ENCODE peak calls at places on chromosome 17, in four cellular contexts. E is OCI-LY7, T is AG09319, U is psoas muscle. D is an unnamed sample.
A peak's percentile ranks its signal among the peaks of the same experiment; 100 is the strongest.

GRCh38 chr17:78645421-78646295 is 68.5 kb upstream of the DNAH17 start:
- DNase-seq in U (peak; percentile 72), T (no peak), E (peak; percentile 77), D (peak; percentile 78)

GRCh38 chr17:39261286-39261685 is 35.5 kb upstream of the STAC2 start:
- DNase-seq in E (peak; percentile 45), T (no peak), U (no peak), D (peak; percentile 66)

GRCh38 chr17:39231091-39231561 is 5.4 kb upstream of the STAC2 start:
- DNase-seq in E (no peak), T (no peak), U (no peak), D (no peak)

GRCh38 chr17:46841561-46842379 is 9.6 kb upstream of the WNT9B start:
- DNase-seq in E (no peak), U (no peak), T (no peak), D (peak; percentile 37)

GRCh38 chr17:15377200-15377599 is 35.8 kb upstream of the TEKT3 start:
- DNase-seq in T (no peak), E (no peak), U (no peak), D (no peak)

GRCh38 chr17:8185580-8186445 is 4.2 kb downstream of the BORCS6 start:
- DNase-seq in T (no peak), E (peak; percentile 80), U (peak; percentile 86), D (peak; percentile 92)

GRCh38 chr17:50356892-50357510 is 11.1 kb downstream of the XYLT2 start:
- DNase-seq in E (no peak), U (no peak), T (no peak), D (no peak)

GRCh38 chr17:36092228-36092627 is 2.3 kb upstream of the CCL3 start:
- DNase-seq in E (no peak), T (no peak), U (no peak), D (peak; percentile 77)

GRCh38 chr17:6796887-6797490 is 21.0 kb downstream of the FBXO39 start:
- DNase-seq in U (no peak), T (no peak), E (no peak), D (no peak)

GRCh38 chr17:8004899-8005298 is 2.5 kb downstream of the GUCY2D start:
- DNase-seq in E (no peak), T (no peak), U (no peak), D (no peak)

GRCh38 chr17:50813583-50813982 is 21.8 kb upstream of the WFIKKN2 start:
- DNase-seq in E (no peak), T (no peak), U (no peak), D (no peak)

GRCh38 chr17:77686903-77687302 is 271.6 kb upstream of the TNRC6C start:
- DNase-seq in E (no peak), T (no peak), U (no peak), D (no peak)

GRCh38 chr17:57566724-57567123 is 178.4 kb downstream of the CCDC182 start:
- DNase-seq in U (no peak), T (no peak), E (no peak), D (no peak)

GRCh38 chr17:78111727-78112507 is 16.6 kb downstream of the TMC6 start:
- DNase-seq in T (no peak), E (no peak), U (no peak), D (no peak)

GRCh38 chr17:1186923-1187771 is 7.4 kb upstream of the ABR start:
- DNase-seq in U (peak; percentile 87), T (peak; percentile 71), E (peak; percentile 80), D (peak; percentile 77)

GRCh38 chr17:9612016-9612415 is 33.3 kb upstream of the USP43 start:
- DNase-seq in U (no peak), T (no peak), E (no peak), D (no peak)

GRCh38 chr17:66123163-66123562 is 68.8 kb downstream of the CEP112 start:
- DNase-seq in E (no peak), U (no peak), T (no peak), D (no peak)

GRCh38 chr17:50346313-50347086 is 574 bp downstream of the XYLT2 start:
- DNase-seq in U (peak; percentile 52), T (no peak), E (no peak), D (peak; percentile 69)

GRCh38 chr17:6666077-6666521 is 14.5 kb downstream of the C17orf100 start:
- DNase-seq in U (peak; percentile 61), T (peak; percentile 63), E (peak; percentile 61), D (peak; percentile 63)

GRCh38 chr17:48612854-48613691 is 2.0 kb downstream of the HOXB8 start:
- DNase-seq in U (peak; percentile 55), E (peak; percentile 57), T (no peak), D (peak; percentile 64)

GRCh38 chr17:41481051-41481450 is at the start of gene KRT35:
- DNase-seq in U (no peak), E (no peak), T (no peak), D (no peak)

GRCh38 chr17:74446551-74447500 is 14.9 kb downstream of the GPRC5C start:
- DNase-seq in T (no peak), U (peak; percentile 88), E (no peak), D (peak; percentile 64)

GRCh38 chr17:58277107-58277506 is 3.6 kb downstream of the MPO start:
- DNase-seq in U (no peak), E (peak; percentile 46), T (no peak), D (peak; percentile 36)

GRCh38 chr17:66420961-66421371 is 118.6 kb downstream of the PRKCA start:
- DNase-seq in U (no peak), T (peak; percentile 68), E (no peak), D (peak; percentile 23)

GRCh38 chr17:4412933-4413831 is 20.6 kb upstream of the SPNS3 start:
- DNase-seq in T (peak; percentile 77), U (peak; percentile 93), E (peak; percentile 94), D (peak; percentile 95)

GRCh38 chr17:59848778-59849177 is 44.0 kb downstream of the TUBD1 start:
- DNase-seq in U (peak; percentile 72), E (no peak), T (peak; percentile 63), D (peak; percentile 74)

GRCh38 chr17:79746955-79747507 is 16.3 kb downstream of the ENPP7 start:
- DNase-seq in T (no peak), E (no peak), U (no peak), D (no peak)

GRCh38 chr17:8120520-8121443 is 2.5 kb upstream of the ALOXE3 start:
- DNase-seq in E (peak; percentile 81), T (no peak), U (no peak), D (peak; percentile 86)

GRCh38 chr17:62876664-62877411 is 68.7 kb upstream of the MARCHF10 start:
- DNase-seq in T (no peak), U (no peak), E (no peak), D (no peak)

GRCh38 chr17:39952665-39953470 is 9.9 kb upstream of the GSDMA start:
- DNase-seq in U (peak; percentile 98), E (peak; percentile 92), T (peak; percentile 89), D (peak; percentile 94)

GRCh38 chr17:76368545-76368944 is 14.8 kb upstream of the PRPSAP1 start:
- DNase-seq in U (no peak), T (no peak), E (no peak), D (no peak)

GRCh38 chr17:76366247-76366646 is 12.5 kb upstream of the PRPSAP1 start:
- DNase-seq in E (no peak), T (no peak), U (no peak), D (no peak)

GRCh38 chr17:76367647-76368046 is 13.9 kb upstream of the PRPSAP1 start:
- DNase-seq in U (no peak), T (no peak), E (no peak), D (no peak)

GRCh38 chr17:76363107-76363801 is 9.5 kb upstream of the PRPSAP1 start:
- DNase-seq in E (peak; percentile 20), T (no peak), U (no peak), D (no peak)

GRCh38 chr17:76365256-76365903 is 11.7 kb upstream of the PRPSAP1 start:
- DNase-seq in E (peak; percentile 38), T (no peak), U (no peak), D (no peak)
- TF ChIP-seq CTCF in E (peak; percentile 75), T (peak; percentile 40), U (no peak), D (no peak)

GRCh38 chr17:43665387-43666101 is 3.8 kb upstream of the MEOX1 start:
- DNase-seq in E (no peak), T (no peak), U (peak; percentile 50), D (no peak)
- TF ChIP-seq CTCF in E (no peak), T (no peak), U (no peak), D (no peak)

GRCh38 chr17:75940727-75941441 is at the start of gene FBF1:
- DNase-seq in E (peak; percentile 95), U (peak; percentile 95), T (peak; percentile 82), D (peak; percentile 93)
- TF ChIP-seq CTCF in E (peak; percentile 40), U (no peak), T (no peak), D (no peak)

DNA sequence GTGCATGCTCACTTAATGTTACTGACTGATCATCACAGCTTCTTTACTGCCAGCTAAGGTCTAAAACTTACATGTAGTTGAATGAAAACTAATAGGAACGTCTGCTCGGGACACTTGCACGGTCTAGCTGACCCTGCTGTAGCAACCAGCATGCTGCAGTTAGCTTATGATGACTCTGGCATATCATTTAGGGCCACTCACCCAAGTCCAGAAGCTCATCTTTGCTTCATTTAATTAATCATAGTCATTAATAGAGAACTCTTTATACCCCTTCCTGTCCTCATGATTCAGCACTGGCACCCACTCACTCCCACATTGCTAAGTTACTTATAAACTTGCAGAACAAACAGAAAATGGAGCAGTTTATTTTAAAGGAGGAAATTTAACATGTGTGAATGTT is 136.3 kb downstream of the NLK start:
- DNase-seq in T (no peak), U (no peak), E (no peak), D (no peak)
- TF ChIP-seq CTCF in T (no peak), U (no peak), E (no peak), D (no peak)

GRCh38 chr17:29572691-29573557 is 4.4 kb downstream of the TP53I13 start:
- DNase-seq in E (peak; percentile 60), T (no peak), U (peak; percentile 82), D (peak; percentile 76)
- TF ChIP-seq CTCF in E (peak; percentile 69), T (peak; percentile 54), U (peak; percentile 74), D (peak; percentile 64)

GRCh38 chr17:17322516-17323510 is 19.6 kb downstream of the NT5M start:
- DNase-seq in T (no peak), U (no peak), E (no peak), D (no peak)

GRCh38 chr17:17321356-17322025 is 18.3 kb downstream of the NT5M start:
- DNase-seq in U (no peak), E (no peak), T (no peak), D (no peak)

GRCh38 chr17:17324616-17325015 is 21.4 kb downstream of the NT5M start:
- DNase-seq in E (no peak), U (no peak), T (no peak), D (no peak)

GRCh38 chr17:17320188-17320910 is 17.2 kb downstream of the NT5M start:
- DNase-seq in T (no peak), U (no peak), E (no peak), D (no peak)

GRCh38 chr17:17320911-17321220 is 17.7 kb downstream of the NT5M start:
- DNase-seq in T (no peak), U (no peak), E (no peak), D (no peak)
- TF ChIP-seq CTCF in T (no peak), U (no peak), E (no peak), D (no peak)

GRCh38 chr17:32755045-32755805 is 121.7 kb downstream of the MYO1D start:
- DNase-seq in T (peak; percentile 31), U (no peak), E (peak; percentile 55), D (no peak)
- TF ChIP-seq CTCF in T (peak; percentile 41), U (peak; percentile 41), E (peak; percentile 75), D (peak; percentile 59)